ENCODE peak calls at places on chromosomes 11 and 22, in nine cellular contexts. One of them, this sample, is unnamed.

GRCh38 chr22:39237276-39238123 is 7.3 kb downstream of the PDGFB start:
- DNase-seq in transverse colon: no peak
- DNase-seq in sigmoid colon: no peak
- DNase-seq in GM12892: no peak
- DNase-seq in esophagus squamous epithelium: no peak
- DNase-seq in HCT116: no peak
- DNase-seq in IMR-90: no peak
- DNase-seq in GM12891: no peak
- DNase-seq in body of pancreas: no peak
- DNase-seq in this sample: no peak

GRCh38 chr11:86660011-86660595 is 12.3 kb downstream of the ME3 start:
- DNase-seq in HCT116: no peak
- DNase-seq in esophagus squamous epithelium: no peak
- DNase-seq in body of pancreas: no peak
- DNase-seq in GM12891: no peak
- DNase-seq in sigmoid colon: no peak
- DNase-seq in GM12892: no peak
- DNase-seq in transverse colon: no peak
- DNase-seq in IMR-90: peak
- DNase-seq in this sample: no peak

GRCh38 chr22:17121235-17122195 is at the start of gene TMEM121B:
- DNase-seq in sigmoid colon: peak
- DNase-seq in IMR-90: peak
- DNase-seq in transverse colon: peak
- DNase-seq in esophagus squamous epithelium: no peak
- DNase-seq in body of pancreas: peak
- DNase-seq in GM12892: no peak
- DNase-seq in GM12891: peak
- DNase-seq in HCT116: no peak
- DNase-seq in this sample: no peak

GRCh38 chr11:110833033-110833484 is 120.8 kb upstream of the ARHGAP20 start:
- DNase-seq in GM12891: no peak
- DNase-seq in HCT116: no peak
- DNase-seq in GM12892: no peak
- DNase-seq in body of pancreas: no peak
- DNase-seq in IMR-90: peak
- DNase-seq in sigmoid colon: no peak
- DNase-seq in transverse colon: no peak
- DNase-seq in esophagus squamous epithelium: no peak
- DNase-seq in this sample: no peak

GRCh38 chr11:114321621-114322257 is 25.5 kb downstream of the NNMT start:
- DNase-seq in body of pancreas: peak
- DNase-seq in esophagus squamous epithelium: no peak
- DNase-seq in HCT116: no peak
- DNase-seq in IMR-90: peak
- DNase-seq in transverse colon: no peak
- DNase-seq in sigmoid colon: no peak
- DNase-seq in GM12891: no peak
- DNase-seq in GM12892: no peak
- DNase-seq in this sample: no peak

GRCh38 chr11:68839054-68839865 is 2.5 kb downstream of the CPT1A start:
- DNase-seq in IMR-90: peak
- DNase-seq in GM12891: peak
- DNase-seq in HCT116: peak
- DNase-seq in GM12892: peak
- DNase-seq in transverse colon: peak
- DNase-seq in sigmoid colon: peak
- DNase-seq in body of pancreas: peak
- DNase-seq in esophagus squamous epithelium: peak
- DNase-seq in this sample: peak

GRCh38 chr11:42296910-42297309 is 837.5 kb upstream of the LRRC4C start:
- DNase-seq in GM12892: no peak
- DNase-seq in HCT116: no peak
- DNase-seq in transverse colon: no peak
- DNase-seq in body of pancreas: no peak
- DNase-seq in IMR-90: no peak
- DNase-seq in sigmoid colon: no peak
- DNase-seq in esophagus squamous epithelium: no peak
- DNase-seq in GM12891: no peak
- DNase-seq in this sample: no peak

GRCh38 chr11:83025267-83025704 is 46.4 kb downstream of the RAB30 start:
- DNase-seq in esophagus squamous epithelium: no peak
- DNase-seq in GM12891: no peak
- DNase-seq in HCT116: no peak
- DNase-seq in transverse colon: no peak
- DNase-seq in sigmoid colon: no peak
- DNase-seq in GM12892: no peak
- DNase-seq in IMR-90: no peak
- DNase-seq in body of pancreas: no peak
- DNase-seq in this sample: no peak

GRCh38 chr11:41118521-41118920 is 340.9 kb downstream of the LRRC4C start:
- DNase-seq in HCT116: no peak
- DNase-seq in sigmoid colon: no peak
- DNase-seq in transverse colon: no peak
- DNase-seq in IMR-90: no peak
- DNase-seq in esophagus squamous epithelium: no peak
- DNase-seq in GM12892: no peak
- DNase-seq in GM12891: no peak
- DNase-seq in body of pancreas: no peak
- DNase-seq in this sample: no peak

GRCh38 chr11:79262221-79262620 is 178.6 kb downstream of the TENM4 start:
- DNase-seq in sigmoid colon: no peak
- DNase-seq in esophagus squamous epithelium: no peak
- DNase-seq in IMR-90: peak
- DNase-seq in HCT116: no peak
- DNase-seq in body of pancreas: no peak
- DNase-seq in transverse colon: no peak
- DNase-seq in GM12891: no peak
- DNase-seq in GM12892: no peak
- DNase-seq in this sample: no peak

GRCh38 chr11:62930157-62930556 is 9.0 kb upstream of the CHRM1 start:
- DNase-seq in HCT116: no peak
- DNase-seq in sigmoid colon: no peak
- DNase-seq in transverse colon: no peak
- DNase-seq in IMR-90: no peak
- DNase-seq in GM12891: no peak
- DNase-seq in esophagus squamous epithelium: no peak
- DNase-seq in body of pancreas: no peak
- DNase-seq in GM12892: no peak
- DNase-seq in this sample: no peak

GRCh38 chr11:108246309-108246708 is 23.4 kb downstream of the ATM start:
- DNase-seq in esophagus squamous epithelium: no peak
- DNase-seq in transverse colon: no peak
- DNase-seq in body of pancreas: no peak
- DNase-seq in sigmoid colon: no peak
- DNase-seq in HCT116: no peak
- DNase-seq in IMR-90: no peak
- DNase-seq in GM12891: no peak
- DNase-seq in GM12892: no peak
- DNase-seq in this sample: no peak

GRCh38 chr11:104333977-104334376 is 170.0 kb upstream of the PDGFD start:
- DNase-seq in GM12891: no peak
- DNase-seq in GM12892: no peak
- DNase-seq in body of pancreas: no peak
- DNase-seq in HCT116: peak
- DNase-seq in IMR-90: no peak
- DNase-seq in sigmoid colon: no peak
- DNase-seq in transverse colon: no peak
- DNase-seq in esophagus squamous epithelium: no peak
- DNase-seq in this sample: no peak

GRCh38 chr11:57131080-57131790 is 50.5 kb upstream of the LRRC55 start:
- DNase-seq in IMR-90: peak
- DNase-seq in body of pancreas: peak
- DNase-seq in GM12891: no peak
- DNase-seq in HCT116: no peak
- DNase-seq in esophagus squamous epithelium: no peak
- DNase-seq in GM12892: no peak
- DNase-seq in transverse colon: peak
- DNase-seq in sigmoid colon: no peak
- DNase-seq in this sample: no peak

GRCh38 chr22:30885591-30885990 is 83.0 kb downstream of the MORC2 start:
- DNase-seq in body of pancreas: no peak
- DNase-seq in esophagus squamous epithelium: no peak
- DNase-seq in HCT116: no peak
- DNase-seq in IMR-90: no peak
- DNase-seq in GM12892: no peak
- DNase-seq in transverse colon: no peak
- DNase-seq in GM12891: no peak
- DNase-seq in sigmoid colon: peak
- DNase-seq in this sample: no peak

GRCh38 chr11:3926458-3927095 is 71.1 kb downstream of the STIM1 start:
- DNase-seq in GM12891: no peak
- DNase-seq in IMR-90: peak
- DNase-seq in sigmoid colon: no peak
- DNase-seq in transverse colon: no peak
- DNase-seq in esophagus squamous epithelium: no peak
- DNase-seq in HCT116: no peak
- DNase-seq in body of pancreas: no peak
- DNase-seq in GM12892: no peak
- DNase-seq in this sample: no peak

GRCh38 chr11:86182976-86183584 is 61.5 kb upstream of the EED start:
- DNase-seq in body of pancreas: no peak
- DNase-seq in HCT116: no peak
- DNase-seq in IMR-90: peak
- DNase-seq in GM12892: no peak
- DNase-seq in esophagus squamous epithelium: no peak
- DNase-seq in GM12891: no peak
- DNase-seq in transverse colon: peak
- DNase-seq in sigmoid colon: no peak
- DNase-seq in this sample: peak

GRCh38 chr11:41845066-41845465 is 385.6 kb upstream of the LRRC4C start:
- DNase-seq in sigmoid colon: no peak
- DNase-seq in HCT116: no peak
- DNase-seq in IMR-90: no peak
- DNase-seq in GM12892: no peak
- DNase-seq in transverse colon: no peak
- DNase-seq in body of pancreas: no peak
- DNase-seq in esophagus squamous epithelium: no peak
- DNase-seq in GM12891: no peak
- DNase-seq in this sample: no peak

GRCh38 chr11:101428918-101429317 is 154.9 kb downstream of the TRPC6 start:
- DNase-seq in body of pancreas: no peak
- DNase-seq in GM12892: no peak
- DNase-seq in transverse colon: no peak
- DNase-seq in esophagus squamous epithelium: no peak
- DNase-seq in HCT116: peak
- DNase-seq in GM12891: no peak
- DNase-seq in sigmoid colon: no peak
- DNase-seq in IMR-90: peak
- DNase-seq in this sample: no peak

GRCh38 chr11:6612008-6612815 is at the start of gene TAF10:
- DNase-seq in transverse colon: peak
- DNase-seq in IMR-90: peak
- DNase-seq in GM12891: peak
- DNase-seq in body of pancreas: peak
- DNase-seq in sigmoid colon: peak
- DNase-seq in GM12892: peak
- DNase-seq in HCT116: peak
- DNase-seq in esophagus squamous epithelium: peak
- DNase-seq in this sample: peak
- TF ChIP-seq POLR2A in transverse colon: peak
- TF ChIP-seq POLR2A in IMR-90: peak
- TF ChIP-seq POLR2A in GM12891: peak
- TF ChIP-seq POLR2A in body of pancreas: peak
- TF ChIP-seq POLR2A in sigmoid colon: peak
- TF ChIP-seq POLR2A in GM12892: peak
- TF ChIP-seq POLR2A in HCT116: peak
- TF ChIP-seq POLR2A in esophagus squamous epithelium: peak
- TF ChIP-seq POLR2A in this sample: peak

GRCh38 chr11:112961751-112962747 is 829 bp downstream of the NCAM1 start:
- DNase-seq in transverse colon: peak
- DNase-seq in IMR-90: no peak
- DNase-seq in esophagus squamous epithelium: no peak
- DNase-seq in body of pancreas: peak
- DNase-seq in GM12892: no peak
- DNase-seq in GM12891: peak
- DNase-seq in HCT116: no peak
- DNase-seq in sigmoid colon: no peak
- DNase-seq in this sample: no peak

GRCh38 chr11:112965601-112966125 is 4.4 kb downstream of the NCAM1 start:
- DNase-seq in esophagus squamous epithelium: no peak
- DNase-seq in transverse colon: no peak
- DNase-seq in sigmoid colon: no peak
- DNase-seq in GM12891: no peak
- DNase-seq in GM12892: no peak
- DNase-seq in body of pancreas: no peak
- DNase-seq in IMR-90: no peak
- DNase-seq in HCT116: no peak
- DNase-seq in this sample: no peak

GRCh38 chr11:112963368-112963955 is 2.2 kb downstream of the NCAM1 start:
- DNase-seq in transverse colon: no peak
- DNase-seq in body of pancreas: no peak
- DNase-seq in IMR-90: no peak
- DNase-seq in HCT116: no peak
- DNase-seq in sigmoid colon: no peak
- DNase-seq in GM12892: no peak
- DNase-seq in GM12891: no peak
- DNase-seq in esophagus squamous epithelium: no peak
- DNase-seq in this sample: peak

GRCh38 chr11:112961146-112961668 is at the start of gene NCAM1:
- DNase-seq in transverse colon: peak
- DNase-seq in esophagus squamous epithelium: no peak
- DNase-seq in body of pancreas: peak
- DNase-seq in sigmoid colon: peak
- DNase-seq in HCT116: peak
- DNase-seq in GM12891: peak
- DNase-seq in GM12892: no peak
- DNase-seq in IMR-90: peak
- DNase-seq in this sample: peak

GRCh38 chr11:112962854-112963367 is 1.7 kb downstream of the NCAM1 start:
- DNase-seq in IMR-90: no peak
- DNase-seq in body of pancreas: peak
- DNase-seq in sigmoid colon: peak
- DNase-seq in esophagus squamous epithelium: no peak
- DNase-seq in GM12892: no peak
- DNase-seq in HCT116: no peak
- DNase-seq in GM12891: peak
- DNase-seq in transverse colon: peak
- DNase-seq in this sample: peak
- TF ChIP-seq POLR2A in IMR-90: no peak
- TF ChIP-seq POLR2A in body of pancreas: no peak
- TF ChIP-seq POLR2A in sigmoid colon: no peak
- TF ChIP-seq POLR2A in esophagus squamous epithelium: peak
- TF ChIP-seq POLR2A in GM12892: no peak
- TF ChIP-seq POLR2A in HCT116: no peak
- TF ChIP-seq POLR2A in GM12891: no peak
- TF ChIP-seq POLR2A in transverse colon: no peak
- TF ChIP-seq POLR2A in this sample: no peak

GRCh38 chr22:50275181-50276055 is 5.2 kb upstream of the MAPK11 start:
- DNase-seq in transverse colon: no peak
- DNase-seq in IMR-90: no peak
- DNase-seq in body of pancreas: no peak
- DNase-seq in esophagus squamous epithelium: no peak
- DNase-seq in sigmoid colon: no peak
- DNase-seq in GM12891: no peak
- DNase-seq in HCT116: no peak
- DNase-seq in GM12892: no peak
- DNase-seq in this sample: no peak
- TF ChIP-seq POLR2A in transverse colon: no peak
- TF ChIP-seq POLR2A in IMR-90: no peak
- TF ChIP-seq POLR2A in body of pancreas: no peak
- TF ChIP-seq POLR2A in esophagus squamous epithelium: no peak
- TF ChIP-seq POLR2A in sigmoid colon: no peak
- TF ChIP-seq POLR2A in GM12891: no peak
- TF ChIP-seq POLR2A in HCT116: no peak
- TF ChIP-seq POLR2A in GM12892: no peak
- TF ChIP-seq POLR2A in this sample: no peak

GRCh38 chr11:133950874-133951483 is 5.8 kb downstream of the IGSF9B start:
- DNase-seq in transverse colon: no peak
- DNase-seq in body of pancreas: no peak
- DNase-seq in IMR-90: no peak
- DNase-seq in HCT116: no peak
- DNase-seq in esophagus squamous epithelium: no peak
- DNase-seq in sigmoid colon: no peak
- DNase-seq in GM12892: no peak
- DNase-seq in GM12891: no peak
- DNase-seq in this sample: no peak
- TF ChIP-seq POLR2A in transverse colon: no peak
- TF ChIP-seq POLR2A in body of pancreas: no peak
- TF ChIP-seq POLR2A in IMR-90: no peak
- TF ChIP-seq POLR2A in HCT116: no peak
- TF ChIP-seq POLR2A in esophagus squamous epithelium: no peak
- TF ChIP-seq POLR2A in sigmoid colon: no peak
- TF ChIP-seq POLR2A in GM12892: no peak
- TF ChIP-seq POLR2A in GM12891: no peak
- TF ChIP-seq POLR2A in this sample: no peak